ENCODE peak calls at places on chromosome 11, in eight cellular contexts. P, J, L, H, M, V, O and Q are unnamed samples.

GRCh38 chr11:36162909-36163434 is 126.3 kb downstream of the COMMD9 start:
- DNase-seq in J (no peak), L (no peak), M (no peak), O (no peak), P (no peak), H (peak; percentile 33), V (no peak), Q (no peak)

GRCh38 chr11:28526406-28526751 is 418.2 kb downstream of the METTL15 start:
- DNase-seq in J (no peak), H (no peak), P (peak; percentile 8), V (no peak), O (no peak), L (no peak), M (no peak), Q (peak; percentile 21)

GRCh38 chr11:77090373-77091111 is 12.1 kb upstream of the OMP start:
- DNase-seq in H (no peak), L (peak; percentile 37), J (no peak), P (no peak), O (no peak), M (peak; percentile 70), V (peak; percentile 62), Q (no peak)

GRCh38 chr11:108496643-108497256 is 1.4 kb downstream of the POGLUT3 start:
- DNase-seq in O (no peak), J (no peak), L (no peak), V (no peak), H (no peak), M (no peak), P (no peak), Q (peak; percentile 24)

GRCh38 chr11:1475841-1476240 is 10.7 kb downstream of the MOB2 start:
- DNase-seq in L (peak; percentile 36), M (peak; percentile 43), J (no peak), P (no peak), V (no peak), O (no peak), H (no peak), Q (no peak)

GRCh38 chr11:61630104-61630503 is 49.2 kb upstream of the SYT7 start:
- DNase-seq in V (no peak), H (no peak), J (no peak), M (no peak), P (no peak), L (no peak), O (no peak), Q (no peak)

GRCh38 chr11:109859325-109859724 is 233.9 kb upstream of the ZC3H12C start:
- DNase-seq in M (no peak), P (peak; percentile 95), L (no peak), J (no peak), V (no peak), H (no peak), O (no peak), Q (peak; percentile 97)

GRCh38 chr11:33063326-33063775 is 24.0 kb downstream of the TCP11L1 start:
- DNase-seq in H (no peak), V (no peak), O (no peak), L (no peak), J (no peak), M (no peak), P (no peak), Q (peak; percentile 52)

GRCh38 chr11:111229604-111230003 is 15.9 kb upstream of the POU2AF2 start:
- DNase-seq in H (no peak), J (no peak), O (no peak), P (no peak), M (no peak), L (no peak), V (no peak), Q (peak; percentile 27)

GRCh38 chr11:15468471-15468870 is 353.7 kb downstream of the INSC start:
- DNase-seq in J (no peak), H (no peak), L (no peak), P (no peak), V (no peak), M (no peak), O (no peak), Q (peak; percentile 6)

GRCh38 chr11:107042748-107043147 is 24.5 kb upstream of the GUCY1A2 start:
- DNase-seq in V (no peak), M (no peak), P (no peak), H (no peak), J (no peak), O (no peak), L (no peak), Q (no peak)

GRCh38 chr11:6646631-6647281 is 8.9 kb downstream of the DCHS1 start:
- DNase-seq in J (no peak), M (peak; percentile 88), O (no peak), V (peak; percentile 76), H (peak; percentile 68), P (no peak), L (no peak), Q (no peak)

GRCh38 chr11:62269654-62270278 is at the start of gene SCGB2A2:
- DNase-seq in O (no peak), P (peak; percentile 8), M (no peak), H (no peak), V (no peak), L (no peak), J (no peak), Q (no peak)

GRCh38 chr11:117932426-117932825 is 3.2 kb upstream of the TMPRSS13 start:
- DNase-seq in M (peak; percentile 39), P (no peak), L (peak; percentile 34), J (peak; percentile 10), O (no peak), V (peak; percentile 56), H (no peak), Q (no peak)

GRCh38 chr11:65504671-65505433 is 6.0 kb downstream of the MALAT1 start:
- DNase-seq in J (no peak), L (no peak), V (no peak), P (no peak), H (no peak), M (no peak), O (no peak), Q (peak; percentile 29)

GRCh38 chr11:75873417-75874148 is 58.6 kb downstream of the UVRAG start:
- DNase-seq in V (no peak), M (no peak), O (no peak), H (no peak), P (no peak), J (no peak), L (no peak), Q (no peak)

GRCh38 chr11:61293869-61294716 is 1.0 kb downstream of the VWCE start:
- DNase-seq in M (peak; percentile 79), H (peak; percentile 41), L (peak; percentile 55), P (no peak), J (peak; percentile 43), O (no peak), V (peak; percentile 87), Q (peak; percentile 35)

GRCh38 chr11:19458231-19458630 is 217.5 kb upstream of the E2F8 start:
- DNase-seq in H (no peak), J (no peak), O (no peak), P (no peak), L (no peak), M (no peak), V (no peak), Q (no peak)

DNA sequence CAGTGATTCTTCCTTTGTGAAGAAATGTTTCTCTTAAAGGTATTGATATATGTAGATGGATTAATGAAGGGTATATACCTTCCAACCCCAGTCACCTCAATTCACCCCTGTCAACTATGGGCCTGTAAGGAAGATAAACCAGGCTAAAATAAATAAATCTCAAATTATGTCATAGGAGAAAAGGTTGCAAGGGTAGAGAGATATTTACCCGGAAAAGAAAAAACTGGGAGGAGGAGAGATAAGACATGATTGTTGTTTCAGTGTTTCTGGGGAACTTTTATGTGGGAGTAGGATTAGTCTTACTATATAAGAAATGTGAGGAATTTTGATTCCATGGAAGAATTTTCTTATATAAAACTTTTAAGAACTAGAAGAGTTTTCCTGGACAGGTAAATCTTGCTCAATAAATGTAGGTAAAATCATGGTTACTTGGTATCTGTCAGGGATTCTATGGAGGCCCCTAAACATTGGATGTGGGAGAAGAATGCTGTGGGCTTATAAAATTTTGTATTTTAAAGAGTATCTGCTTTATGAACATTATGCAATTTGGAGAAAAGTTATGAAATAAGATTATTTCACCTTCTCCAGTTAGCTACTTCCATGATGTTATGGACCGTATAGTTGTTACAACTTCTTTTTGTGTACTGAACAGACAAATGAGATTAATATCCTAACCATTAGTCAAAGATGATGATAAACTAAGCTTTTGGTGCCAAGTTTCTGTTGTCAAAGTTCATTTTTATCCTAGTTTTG is 6.4 kb downstream of the YAP1 start:
- DNase-seq in P (no peak), M (no peak), J (no peak), H (no peak), L (no peak), V (no peak), O (no peak), Q (no peak)
- H3K4me3 ChIP-seq in P (no peak overlapping the region), M (no peak overlapping the region), J (no peak overlapping the region), H (no peak overlapping the region), L (no peak overlapping the region), V (no peak overlapping the region), O (no peak overlapping the region), Q (no peak overlapping the region)

DNA sequence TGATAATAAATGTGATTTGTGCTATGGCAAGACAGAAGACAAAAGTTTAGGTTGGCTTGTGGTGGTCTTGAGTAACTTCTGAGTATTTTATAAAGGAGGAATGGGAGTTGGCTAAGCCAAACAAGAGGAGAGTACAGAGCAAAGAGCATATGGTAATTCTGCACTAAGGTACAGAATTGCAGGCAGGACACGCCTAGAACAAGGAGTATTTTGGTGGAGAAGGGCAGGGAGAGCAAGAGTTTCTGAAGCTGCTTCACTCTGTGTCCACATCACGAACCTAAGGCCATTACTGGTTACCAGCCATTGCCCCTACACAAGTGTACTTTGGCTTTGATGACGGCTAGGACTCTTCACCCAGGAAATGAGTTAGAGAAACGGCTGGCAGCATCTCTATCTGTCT is 170.9 kb downstream of the SPON1 start:
- DNase-seq in H (no peak), P (no peak), V (no peak), M (no peak), J (no peak), L (no peak), O (no peak), Q (no peak)
- H3K36me3 ChIP-seq in H (no peaks in the 10 kb centered on the region), P (no peaks in the 10 kb centered on the region), V (no peaks in the 10 kb centered on the region), M (no peaks in the 10 kb centered on the region), J (no peaks in the 10 kb centered on the region), L (no peaks in the 10 kb centered on the region), O (no peaks in the 10 kb centered on the region), Q (no peaks in the 10 kb centered on the region)

GRCh38 chr11:67463680-67464410 is 5.2 kb downstream of the TMEM134 start:
- DNase-seq in J (peak; percentile 77), L (peak; percentile 88), O (no peak), M (peak; percentile 92), P (peak; percentile 73), V (peak; percentile 95), H (no peak), Q (no peak)
- H3K27ac ChIP-seq in J (peak overlapping the region; percentile 95), L (peak overlapping the region; percentile 93), O (peak overlapping the region; percentile 98), M (peak overlapping the region; percentile 98), P (peak overlapping the region; percentile 98), V (peak overlapping the region; percentile 93), H (peak overlapping the region; percentile 91), Q (peak overlapping the region; percentile 16)

GRCh38 chr11:46456269-46456668 is 64.7 kb upstream of the CHRM4 start:
- DNase-seq in P (no peak), L (no peak), J (no peak), V (no peak), O (no peak), H (no peak), M (no peak), Q (no peak)
- H3K4me3 ChIP-seq in P (no peak overlapping the region), L (no peak overlapping the region), J (no peak overlapping the region), V (no peak overlapping the region), O (no peak overlapping the region), H (no peak overlapping the region), M (no peak overlapping the region), Q (no peak overlapping the region)

GRCh38 chr11:68387840-68388239 is 72.7 kb upstream of the PPP6R3 start:
- DNase-seq in O (no peak), M (no peak), V (no peak), J (no peak), L (no peak), P (no peak), H (no peak), Q (no peak)
- H3K36me3 ChIP-seq in O (peaks cover 12% of the 10 kb centered on the region), M (no peaks in the 10 kb centered on the region), V (peaks cover 25% of the 10 kb centered on the region), J (peaks cover 56% of the 10 kb centered on the region), L (peaks cover 52% of the 10 kb centered on the region), P (peaks cover 6% of the 10 kb centered on the region), H (no peaks in the 10 kb centered on the region), Q (peaks cover 2% of the 10 kb centered on the region)